ENCODE peak calls at places on chromosomes 12 and 14, in ten cellular contexts. F is spleen, R is esophagus squamous epithelium, W is uterus, T is HCT116, X is transverse colon, D is lower leg skin, N is heart left ventricle, G is sigmoid colon, I is IMR-90. C is an unnamed sample.

GRCh38 chr12:103495158-103495782 is 498 bp downstream of the C12orf42 start:
- DNase-seq in F (peak; percentile 95), R (peak; percentile 23), W (no peak), T (no peak), X (peak; percentile 42), D (no peak), N (no peak), G (no peak), I (no peak), C (peak; percentile 40)

GRCh38 chr14:57508756-57509155 is 15.1 kb upstream of the CCDC198 start:
- DNase-seq in F (no peak), R (no peak), W (no peak), T (no peak), X (no peak), D (no peak), N (no peak), G (no peak), I (no peak), C (no peak)

GRCh38 chr14:68199465-68200145 is 380.0 kb downstream of the RAD51B start:
- DNase-seq in F (no peak), R (no peak), W (peak; percentile 72), T (no peak), X (no peak), D (peak; percentile 85), N (peak; percentile 66), G (peak; percentile 84), I (no peak), C (peak; percentile 22)

GRCh38 chr14:104429291-104429861 is 150.2 kb upstream of the C14orf180 start:
- DNase-seq in F (no peak), R (no peak), W (no peak), T (no peak), X (no peak), D (peak; percentile 78), N (no peak), G (no peak), I (no peak), C (no peak)

GRCh38 chr12:110108309-110109036 is 15.7 kb upstream of the IFT81 start:
- DNase-seq in F (no peak), R (no peak), W (no peak), T (no peak), X (no peak), D (no peak), N (no peak), G (no peak), I (no peak), C (no peak)

GRCh38 chr12:123449103-123449736 is 8.7 kb upstream of the SNRNP35 start:
- DNase-seq in F (no peak), R (no peak), W (no peak), T (no peak), X (no peak), D (no peak), N (no peak), G (no peak), I (no peak), C (no peak)

GRCh38 chr12:106235770-106236169 is 12.1 kb downstream of the CKAP4 start:
- DNase-seq in F (no peak), R (no peak), W (no peak), T (no peak), X (no peak), D (no peak), N (no peak), G (no peak), I (no peak), C (no peak)

GRCh38 chr14:100031506-100032281 is 33.5 kb upstream of the EVL start:
- DNase-seq in F (no peak), R (no peak), W (peak; percentile 74), T (peak; percentile 71), X (peak; percentile 24), D (no peak), N (no peak), G (peak; percentile 80), I (peak; percentile 99), C (peak; percentile 51)

GRCh38 chr12:2644678-2645405 is 149.9 kb upstream of the FKBP4 start:
- DNase-seq in F (no peak), R (no peak), W (peak; percentile 5), T (no peak), X (no peak), D (peak; percentile 25), N (no peak), G (peak; percentile 27), I (no peak), C (no peak)
- TF ChIP-seq POLR2A in F (no peak), R (no peak), W (no peak), T (no peak), X (no peak), D (no peak), N (no peak), G (no peak), I (no peak), C (no peak)

GRCh38 chr12:120362516-120363273 is 6.3 kb downstream of the MSI1 start:
- DNase-seq in F (no peak), R (no peak), W (no peak), T (no peak), X (no peak), D (no peak), N (no peak), G (no peak), I (no peak), C (no peak)
- H3K4me3 ChIP-seq in F (no peak overlapping the region), R (no peak overlapping the region), W (no peak overlapping the region), T (no peak overlapping the region), X (no peak overlapping the region), D (no peak overlapping the region), N (no peak overlapping the region), G (no peak overlapping the region), I (no peak overlapping the region), C (no peak overlapping the region)

GRCh38 chr14:76152333-76152681 is 585 bp downstream of the GPATCH2L start:
- DNase-seq in F (peak; percentile 90), R (peak; percentile 31), W (peak; percentile 44), T (peak; percentile 37), X (peak; percentile 63), D (peak; percentile 92), N (peak; percentile 60), G (peak; percentile 82), I (peak; percentile 91), C (peak; percentile 74)
- TF ChIP-seq POLR2A in F (peak; percentile 19), R (no peak), W (no peak), T (no peak), X (no peak), D (no peak), N (no peak), G (no peak), I (peak; percentile 97), C (no peak)

GRCh38 chr14:91509083-91509877 is 830 bp downstream of the PPP4R3A start:
- DNase-seq in F (peak; percentile 90), R (no peak), W (no peak), T (no peak), X (peak; percentile 38), D (peak; percentile 92), N (peak; percentile 33), G (peak; percentile 71), I (no peak), C (peak; percentile 46)
- H3K4me3 ChIP-seq in F (peak overlapping the region; percentile 97), R (peak overlapping the region; percentile 95), W (peak overlapping the region; percentile 97), T (peak overlapping the region; percentile 91), X (peak overlapping the region; percentile 97), D (peak overlapping the region; percentile 96), N (peak overlapping the region; percentile 98), G (peak overlapping the region; percentile 86), I (peak overlapping the region; percentile 100), C (peak overlapping the region; percentile 98)

GRCh38 chr12:22538336-22538735 is 6.0 kb downstream of the C2CD5 start:
- DNase-seq in F (no peak), R (no peak), W (no peak), T (no peak), X (no peak), D (no peak), N (no peak), G (no peak), I (peak; percentile 46), C (no peak)

GRCh38 chr12:22541496-22541895 is 2.8 kb downstream of the C2CD5 start:
- DNase-seq in F (no peak), R (no peak), W (no peak), T (no peak), X (no peak), D (no peak), N (no peak), G (no peak), I (no peak), C (no peak)

GRCh38 chr12:22539055-22539454 is 5.3 kb downstream of the C2CD5 start:
- DNase-seq in F (no peak), R (no peak), W (no peak), T (no peak), X (no peak), D (no peak), N (no peak), G (no peak), I (no peak), C (no peak)

GRCh38 chr12:22543246-22544037 is 900 bp downstream of the C2CD5 start:
- DNase-seq in F (peak; percentile 93), R (peak; percentile 26), W (peak; percentile 39), T (no peak), X (peak; percentile 82), D (peak; percentile 88), N (peak; percentile 44), G (peak; percentile 74), I (peak; percentile 8), C (peak; percentile 60)

GRCh38 chr12:22544038-22544979 is at the start of gene C2CD5:
- DNase-seq in F (peak; percentile 98), R (peak; percentile 80), W (peak; percentile 98), T (peak; percentile 95), X (peak; percentile 98), D (peak; percentile 99), N (peak; percentile 98), G (peak; percentile 99), I (peak; percentile 97), C (peak; percentile 97)
- TF ChIP-seq POLR2A in F (peak; percentile 89), R (peak; percentile 71), W (peak; percentile 47), T (no peak), X (peak; percentile 88), D (no peak), N (peak; percentile 87), G (peak; percentile 53), I (peak; percentile 89), C (peak; percentile 78)

C was measured in body of pancreas.